ENCODE peak calls at places on chromosomes 11 and 22, in eight cellular contexts. P is BE2C, L is GM12865, V is brain microvascular endothelial cell, S is cardiac fibroblast, G is kidney, H is esophagus squamous epithelium, J is GM23338. U is an unnamed sample.

GRCh38 chr11:86940122-86940777 is 14.9 kb downstream of the FZD4 start:
- DNase-seq in P (no peak), L (no peak), V (peak; percentile 71), S (peak; percentile 91), G (no peak), H (no peak), J (peak; percentile 40), U (peak; percentile 78)

GRCh38 chr11:130634981-130635473 is 186.6 kb downstream of the ADAMTS15 start:
- DNase-seq in P (no peak), L (peak; percentile 82), V (peak; percentile 54), S (peak; percentile 51), G (no peak), H (no peak), J (no peak), U (no peak)

GRCh38 chr11:74773481-74773880 is 24.8 kb downstream of the RNF169 start:
- DNase-seq in P (no peak), L (no peak), V (no peak), S (no peak), G (no peak), H (no peak), J (no peak), U (no peak)

GRCh38 chr11:124937336-124937935 is 1.6 kb upstream of the HEPACAM start:
- DNase-seq in P (no peak), L (no peak), V (no peak), S (no peak), G (no peak), H (no peak), J (no peak), U (no peak)

GRCh38 chr11:66278396-66279091 is 569 bp downstream of the CNIH2 start:
- DNase-seq in P (no peak), L (no peak), V (peak; percentile 48), S (peak; percentile 25), G (no peak), H (no peak), J (peak; percentile 76), U (no peak)

GRCh38 chr11:129286813-129287212 is 88.8 kb upstream of the BARX2 start:
- DNase-seq in P (no peak), L (no peak), V (no peak), S (no peak), G (no peak), H (no peak), J (no peak), U (no peak)

GRCh38 chr22:42418811-42419243 is 13.4 kb downstream of the NFAM1 start:
- DNase-seq in P (no peak), L (no peak), V (no peak), S (no peak), G (no peak), H (no peak), J (no peak), U (no peak)

GRCh38 chr11:76557466-76557865 is 112.6 kb downstream of the EMSY start:
- DNase-seq in P (no peak), L (no peak), V (no peak), S (no peak), G (no peak), H (no peak), J (no peak), U (no peak)

GRCh38 chr11:133467686-133468085 is 64.6 kb downstream of the OPCML start:
- DNase-seq in P (no peak), L (no peak), V (no peak), S (no peak), G (no peak), H (no peak), J (no peak), U (no peak)

GRCh38 chr22:38611559-38611958 is 41.6 kb upstream of the DMC1 start:
- DNase-seq in P (no peak), L (no peak), V (no peak), S (no peak), G (no peak), H (no peak), J (no peak), U (no peak)

GRCh38 chr11:99229544-99229943 is 208.8 kb downstream of the CNTN5 start:
- DNase-seq in P (no peak), L (no peak), V (no peak), S (no peak), G (no peak), H (no peak), J (no peak), U (no peak)

GRCh38 chr22:21642584-21643448 is 714 bp downstream of the SDF2L1 start:
- DNase-seq in P (peak; percentile 82), L (peak; percentile 77), V (peak; percentile 43), S (peak; percentile 50), G (peak; percentile 83), H (no peak), J (peak; percentile 94), U (no peak)

GRCh38 chr22:23437779-23438178 is 142.3 kb downstream of the IGLL1 start:
- DNase-seq in P (no peak), L (no peak), V (no peak), S (no peak), G (no peak), H (no peak), J (no peak), U (no peak)

GRCh38 chr22:43038325-43038724 is 23.4 kb upstream of the PACSIN2 start:
- DNase-seq in P (no peak), L (no peak), V (no peak), S (no peak), G (no peak), H (no peak), J (no peak), U (no peak)

GRCh38 chr11:57477507-57478189 is 17.3 kb downstream of the RTN4RL2 start:
- DNase-seq in P (no peak), L (no peak), V (no peak), S (no peak), G (no peak), H (no peak), J (peak; percentile 48), U (no peak)

GRCh38 chr11:64186205-64187165 is 514 bp downstream of the STIP1 start:
- DNase-seq in P (no peak), L (peak; percentile 43), V (no peak), S (no peak), G (no peak), H (no peak), J (peak; percentile 48), U (no peak)

GRCh38 chr22:42760806-42761565 is 40.3 kb upstream of the A4GALT start:
- DNase-seq in P (no peak), L (peak; percentile 89), V (no peak), S (no peak), G (no peak), H (no peak), J (no peak), U (no peak)

GRCh38 chr11:17771841-17772401 is 37.3 kb downstream of the KCNC1 start:
- DNase-seq in P (no peak), L (no peak), V (no peak), S (no peak), G (peak; percentile 37), H (no peak), J (no peak), U (no peak)

GRCh38 chr11:57574061-57574460 is 6.6 kb upstream of the UBE2L6 start:
- DNase-seq in P (no peak), L (no peak), V (no peak), S (no peak), G (no peak), H (no peak), J (no peak), U (no peak)

GRCh38 chr11:2512431-2513407 is 67.9 kb downstream of the KCNQ1 start:
- DNase-seq in P (no peak), L (no peak), V (no peak), S (no peak), G (peak; percentile 73), H (no peak), J (no peak), U (peak; percentile 10)

GRCh38 chr11:69337211-69337721 is 43.3 kb downstream of the MYEOV start:
- DNase-seq in P (no peak), L (peak; percentile 67), V (peak; percentile 18), S (no peak), G (no peak), H (no peak), J (no peak), U (no peak)

GRCh38 chr22:16845881-16846280 is 20.7 kb upstream of the XKR3 start:
- DNase-seq in P (no peak), L (no peak), V (no peak), S (no peak), G (no peak), H (no peak), J (no peak), U (no peak)

GRCh38 chr11:132402056-132402684 is 1031.8 kb downstream of the NTM start:
- DNase-seq in P (no peak), L (peak; percentile 82), V (peak; percentile 57), S (peak; percentile 38), G (no peak), H (no peak), J (peak; percentile 79), U (no peak)
- TF ChIP-seq CTCF in P (peak; percentile 4), L (peak; percentile 86), V (peak; percentile 85), S (peak; percentile 62), G (peak; percentile 19), H (peak; percentile 14), J (peak; percentile 62), U (no peak)

GRCh38 chr22:32354360-32355351 is 3.0 kb upstream of the RFPL3 start:
- DNase-seq in P (no peak), L (no peak), V (peak; percentile 7), S (peak; percentile 31), G (no peak), H (no peak), J (peak; percentile 53), U (no peak)
- H3K4me3 ChIP-seq in P (no peak overlapping the region), L (no peak overlapping the region), V (no peak overlapping the region), S (no peak overlapping the region), G (peak overlapping the region; percentile 14), H (peak overlapping the region; percentile 30), J (no peak overlapping the region), U (peak overlapping the region; percentile 9)

GRCh38 chr11:15668718-15669117 is 554.0 kb downstream of the INSC start:
- DNase-seq in P (no peak), L (no peak), V (no peak), S (no peak), G (no peak), H (no peak), J (no peak), U (no peak)
- TF ChIP-seq CTCF in P (no peak), L (no peak), V (no peak), S (no peak), G (no peak), H (no peak), J (no peak), U (no peak)

GRCh38 chr11:112292188-112292587 is 31.5 kb upstream of the PLET1 start:
- DNase-seq in P (no peak), L (no peak), V (no peak), S (no peak), G (no peak), H (no peak), J (no peak), U (no peak)
- H3K4me3 ChIP-seq in P (no peak overlapping the region), L (no peak overlapping the region), V (no peak overlapping the region), S (no peak overlapping the region), G (no peak overlapping the region), H (no peak overlapping the region), J (no peak overlapping the region), U (no peak overlapping the region)

GRCh38 chr11:118706546-118706825 is 27.0 kb upstream of the TREH start:
- DNase-seq in P (no peak), L (no peak), V (no peak), S (no peak), G (no peak), H (no peak), J (no peak), U (no peak)
- TF ChIP-seq CTCF in P (no peak), L (no peak), V (no peak), S (no peak), G (no peak), H (no peak), J (no peak), U (no peak)